ENCODE peak calls at places on chromosomes 11 and 22, in nine cellular contexts. S, B, G, V, O, L, Q, F and K are unnamed samples.

GRCh38 chr11:116580828-116581227 is 192.0 kb downstream of the BUD13 start:
- DNase-seq in S (no peak), B (no peak), G (no peak), V (no peak), O (no peak), L (no peak), Q (no peak), F (no peak), K (no peak)

GRCh38 chr11:69215216-69215615 is 59.5 kb downstream of the SMIM38 start:
- DNase-seq in S (no peak), B (no peak), G (no peak), V (no peak), O (no peak), L (no peak), Q (no peak), F (no peak), K (peak)

GRCh38 chr11:17735823-17736772 is 1.5 kb downstream of the KCNC1 start:
- DNase-seq in S (no peak), B (no peak), G (no peak), V (no peak), O (no peak), L (no peak), Q (no peak), F (no peak), K (no peak)

GRCh38 chr22:31896472-31896871 is 47.9 kb upstream of the YWHAH start:
- DNase-seq in S (no peak), B (no peak), G (no peak), V (no peak), O (no peak), L (no peak), Q (no peak), F (no peak), K (no peak)

GRCh38 chr22:44422742-44423370 is 75.2 kb downstream of the RTL6 start:
- DNase-seq in S (peak), B (no peak), G (no peak), V (no peak), O (no peak), L (no peak), Q (no peak), F (no peak), K (no peak)

GRCh38 chr11:106421673-106422292 is 344.3 kb downstream of the AASDHPPT start:
- DNase-seq in S (no peak), B (no peak), G (no peak), V (no peak), O (no peak), L (no peak), Q (no peak), F (no peak), K (no peak)

GRCh38 chr11:63998558-63999348 is 12.5 kb downstream of the OTUB1 start:
- DNase-seq in S (peak), B (no peak), G (no peak), V (no peak), O (no peak), L (peak), Q (no peak), F (no peak), K (no peak)

GRCh38 chr11:130945945-130946344 is 29.7 kb upstream of the SNX19 start:
- DNase-seq in S (no peak), B (no peak), G (no peak), V (peak), O (peak), L (peak), Q (peak), F (no peak), K (peak)

GRCh38 chr11:130827697-130828377 is 88.4 kb downstream of the SNX19 start:
- DNase-seq in S (peak), B (peak), G (peak), V (peak), O (peak), L (peak), Q (peak), F (peak), K (peak)